ENCODE peak calls at places on chromosomes 7 and 10, in ten cellular contexts. E, L, B, F, Q, R, Z, T, J and G are unnamed samples.

GRCh38 chr7:105707967-105708580 is 126.8 kb upstream of the EFCAB10 start:
- DNase-seq in E (no peak), L (no peak), B (no peak), F (no peak), Q (no peak), R (no peak), Z (no peak), T (no peak), J (no peak), G (no peak)

GRCh38 chr7:123941391-123942180 is 16.5 kb downstream of the SPAM1 start:
- DNase-seq in E (no peak), L (no peak), B (no peak), F (no peak), Q (no peak), R (no peak), Z (no peak), T (no peak), J (no peak), G (no peak)

GRCh38 chr10:27558612-27559020 is 54.5 kb downstream of the RAB18 start:
- DNase-seq in E (no peak), L (peak), B (peak), F (peak), Q (peak), R (no peak), Z (peak), T (peak), J (peak), G (no peak)

GRCh38 chr7:23530355-23530754 is 1.4 kb downstream of the TRA2A start:
- DNase-seq in E (no peak), L (no peak), B (peak), F (no peak), Q (peak), R (no peak), Z (peak), T (peak), J (peak), G (no peak)

GRCh38 chr10:114486938-114487814 is 82.9 kb upstream of the AFAP1L2 start:
- DNase-seq in E (no peak), L (no peak), B (no peak), F (no peak), Q (peak), R (no peak), Z (no peak), T (peak), J (no peak), G (no peak)

GRCh38 chr7:139297795-139298194 is 43.3 kb upstream of the FMC1 start:
- DNase-seq in E (no peak), L (no peak), B (no peak), F (no peak), Q (no peak), R (no peak), Z (no peak), T (no peak), J (no peak), G (no peak)

GRCh38 chr10:22573820-22574569 is 140.4 kb downstream of the PIP4K2A start:
- DNase-seq in E (no peak), L (no peak), B (peak), F (no peak), Q (no peak), R (no peak), Z (peak), T (no peak), J (no peak), G (no peak)

GRCh38 chr7:111730476-111731300 is 168.4 kb upstream of the IMMP2L start:
- DNase-seq in E (no peak), L (peak), B (peak), F (no peak), Q (peak), R (no peak), Z (no peak), T (no peak), J (peak), G (no peak)

GRCh38 chr7:76430211-76430610 is 5.5 kb downstream of the ZP3 start:
- DNase-seq in E (no peak), L (no peak), B (no peak), F (no peak), Q (no peak), R (no peak), Z (no peak), T (no peak), J (no peak), G (no peak)

GRCh38 chr7:23055582-23056178 is 41.8 kb upstream of the HYCC1 start:
- DNase-seq in E (no peak), L (peak), B (peak), F (peak), Q (peak), R (peak), Z (peak), T (peak), J (peak), G (no peak)

GRCh38 chr7:112853429-112853828 is 63.2 kb upstream of the TMEM168 start:
- DNase-seq in E (no peak), L (no peak), B (no peak), F (no peak), Q (no peak), R (no peak), Z (no peak), T (no peak), J (no peak), G (no peak)

GRCh38 chr7:153158204-153158603 is 398.7 kb downstream of the ACTR3B start:
- DNase-seq in E (no peak), L (no peak), B (no peak), F (no peak), Q (no peak), R (no peak), Z (no peak), T (no peak), J (no peak), G (no peak)

GRCh38 chr10:73850863-73851461 is 23.4 kb downstream of the CAMK2G start:
- DNase-seq in E (no peak), L (no peak), B (peak), F (peak), Q (no peak), R (no peak), Z (no peak), T (no peak), J (no peak), G (no peak)

GRCh38 chr10:42924484-42924883 is 141.9 kb downstream of the BMS1 start:
- DNase-seq in E (no peak), L (no peak), B (no peak), F (no peak), Q (no peak), R (no peak), Z (no peak), T (no peak), J (no peak), G (no peak)